ENCODE peak calls at places on chromosome 13, in four cellular contexts. Q is CD8-positive, alpha-beta T cell; D is AG09309; Z is GM23338. O is an unnamed sample.

GRCh38 chr13:66415444-66415843 is 814.7 kb downstream of the PCDH9 start:
- DNase-seq in Q (no peak), Z (no peak), D (no peak), O (no peak)

GRCh38 chr13:50131998-50132936 is 117.0 kb downstream of the KCNRG start:
- DNase-seq in Q (peak; percentile 22), D (no peak), Z (peak; percentile 78), O (no peak)

GRCh38 chr13:110964229-110965037 is 49.6 kb upstream of the ANKRD10 start:
- DNase-seq in Q (no peak), Z (no peak), D (no peak), O (no peak)

GRCh38 chr13:32284927-32285632 is 30.1 kb downstream of the ZAR1L start:
- DNase-seq in Q (no peak), Z (no peak), D (peak; percentile 20), O (peak; percentile 36)

GRCh38 chr13:21328836-21329477 is 130.1 kb downstream of the ZDHHC20 start:
- DNase-seq in Z (no peak), Q (no peak), D (no peak), O (no peak)

GRCh38 chr13:40640845-40641458 is 25.5 kb downstream of the FOXO1 start:
- DNase-seq in Q (no peak), D (no peak), Z (no peak), O (no peak)

GRCh38 chr13:110215606-110216005 is 91.4 kb downstream of the COL4A1 start:
- DNase-seq in D (no peak), Q (no peak), Z (no peak), O (no peak)

GRCh38 chr13:32940601-32941000 is 75.6 kb upstream of the KL start:
- DNase-seq in Q (no peak), D (no peak), Z (no peak), O (peak; percentile 36)

GRCh38 chr13:94210826-94211225 is 268.7 kb downstream of the DCT start:
- DNase-seq in D (no peak), Z (no peak), Q (no peak), O (no peak)

GRCh38 chr13:71625694-71626093 is 241.3 kb downstream of the DACH1 start:
- DNase-seq in Q (no peak), Z (no peak), D (no peak), O (no peak)

GRCh38 chr13:108214511-108215383 is 589 bp downstream of the LIG4 start:
- DNase-seq in Q (peak; percentile 7), D (no peak), Z (peak; percentile 60), O (no peak)

GRCh38 chr13:106561551-106562170 is 6.3 kb downstream of the ARGLU1 start:
- DNase-seq in Z (no peak), Q (peak; percentile 23), D (no peak), O (no peak)

GRCh38 chr13:99269627-99270252 is 11.6 kb upstream of the GPR18 start:
- DNase-seq in Q (peak; percentile 26), D (peak; percentile 40), Z (peak; percentile 41), O (peak; percentile 74)

GRCh38 chr13:50053844-50054243 is 38.6 kb downstream of the KCNRG start:
- DNase-seq in Q (no peak), Z (no peak), D (no peak), O (no peak)

GRCh38 chr13:32314968-32315254 is 252 bp downstream of the ZAR1L start:
- DNase-seq in Z (peak; percentile 85), Q (peak; percentile 68), D (no peak), O (peak; percentile 54)

GRCh38 chr13:106349080-106349841 is 186.2 kb downstream of the EFNB2 start:
- DNase-seq in D (no peak), Q (no peak), Z (peak; percentile 62), O (no peak)

GRCh38 chr13:35475131-35475959 is 1.1 kb downstream of the MAB21L1 start:
- DNase-seq in Z (peak; percentile 75), D (no peak), Q (no peak), O (peak; percentile 59)

GRCh38 chr13:113455384-113455783 is 2.1 kb upstream of the ADPRHL1 start:
- DNase-seq in Q (no peak), D (no peak), Z (no peak), O (no peak)

GRCh38 chr13:79837741-79838450 is 356.9 kb downstream of the NDFIP2 start:
- DNase-seq in D (peak; percentile 4), Q (no peak), Z (no peak), O (peak; percentile 58)

GRCh38 chr13:20206836-20207235 is 14.1 kb upstream of the GJB2 start:
- DNase-seq in Q (no peak), Z (no peak), D (no peak), O (no peak)

GRCh38 chr13:110396913-110397379 is 89.9 kb downstream of the COL4A2 start:
- DNase-seq in D (peak; percentile 100), Z (no peak), Q (no peak), O (peak; percentile 100)

GRCh38 chr13:24251525-24251924 is 57.9 kb upstream of the C1QTNF9 start:
- DNase-seq in Z (no peak), D (no peak), Q (peak; percentile 80), O (no peak)

GRCh38 chr13:20197361-20197834 is 4.7 kb upstream of the GJB2 start:
- DNase-seq in Z (peak; percentile 53), Q (peak; percentile 32), D (peak; percentile 16), O (peak; percentile 42)

GRCh38 chr13:89066868-89067466 is 1395.8 kb downstream of the SLITRK5 start:
- DNase-seq in Z (peak; percentile 84), D (no peak), Q (peak; percentile 26), O (peak; percentile 11)

GRCh38 chr13:100954430-100955361 is 280.1 kb upstream of the TMTC4 start:
- DNase-seq in D (no peak), Z (no peak), Q (no peak), O (no peak)

GRCh38 chr13:98394820-98395510 is 181.9 kb downstream of the STK24 start:
- DNase-seq in Z (no peak), D (no peak), Q (no peak), O (no peak)

GRCh38 chr13:91719033-91719432 is 320.6 kb downstream of the GPC5 start:
- DNase-seq in D (no peak), Z (no peak), Q (no peak), O (no peak)

GRCh38 chr13:34019870-34020269 is 201.9 kb downstream of the RFC3 start:
- DNase-seq in Q (no peak), D (no peak), Z (no peak), O (no peak)

GRCh38 chr13:34017231-34017630 is 199.3 kb downstream of the RFC3 start:
- DNase-seq in Q (no peak), Z (no peak), D (no peak), O (no peak)

GRCh38 chr13:34025746-34026145 is 207.8 kb downstream of the RFC3 start:
- DNase-seq in Q (no peak), D (peak; percentile 20), Z (no peak), O (peak; percentile 75)

GRCh38 chr13:34021619-34022018 is 203.7 kb downstream of the RFC3 start:
- DNase-seq in Q (no peak), Z (no peak), D (no peak), O (no peak)

GRCh38 chr13:34020388-34020787 is 202.4 kb downstream of the RFC3 start:
- DNase-seq in D (no peak), Q (no peak), Z (no peak), O (no peak)
- TF ChIP-seq CTCF in D (no peak), Q (no peak), Z (no peak), O (no peak)

GRCh38 chr13:26117620-26118019 is 65.8 kb upstream of the SHISA2 start:
- DNase-seq in Q (no peak), D (no peak), Z (no peak), O (no peak)

GRCh38 chr13:26111797-26112196 is 60.0 kb upstream of the SHISA2 start:
- DNase-seq in Q (no peak), D (no peak), Z (no peak), O (no peak)

DNA sequence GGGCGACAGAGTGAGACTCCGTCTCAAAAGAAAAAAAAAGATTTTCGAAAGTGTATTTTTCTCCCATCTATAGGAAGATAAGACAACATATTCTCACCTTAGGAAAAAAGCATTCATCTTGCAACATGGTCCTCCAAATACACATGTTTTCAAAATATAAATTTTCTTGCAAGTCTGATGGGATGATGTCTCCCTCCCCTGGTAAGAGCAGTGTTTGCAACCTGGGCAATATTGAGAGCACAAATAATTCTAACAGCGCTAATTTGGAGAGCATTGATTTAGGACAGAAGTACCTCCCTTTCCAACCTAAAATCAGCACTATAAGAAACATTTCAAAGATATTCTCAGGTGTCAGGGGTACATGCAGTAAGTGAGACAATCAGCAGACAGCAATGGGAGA is 61.0 kb upstream of the SHISA2 start:
- DNase-seq in Z (peak; percentile 48), D (no peak), Q (no peak), O (no peak)
- TF ChIP-seq CTCF in Z (peak; percentile 65), D (peak; percentile 35), Q (no peak), O (peak; percentile 25)

GRCh38 chr13:80975903-80976302 is 635.0 kb upstream of the SPRY2 start:
- DNase-seq in Q (no peak), D (no peak), Z (no peak), O (no peak)

GRCh38 chr13:80977168-80977567 is 636.2 kb upstream of the SPRY2 start:
- DNase-seq in Z (no peak), D (no peak), Q (no peak), O (no peak)

GRCh38 chr13:80973721-80974120 is 632.8 kb upstream of the SPRY2 start:
- DNase-seq in Z (no peak), D (no peak), Q (no peak), O (no peak)

DNA sequence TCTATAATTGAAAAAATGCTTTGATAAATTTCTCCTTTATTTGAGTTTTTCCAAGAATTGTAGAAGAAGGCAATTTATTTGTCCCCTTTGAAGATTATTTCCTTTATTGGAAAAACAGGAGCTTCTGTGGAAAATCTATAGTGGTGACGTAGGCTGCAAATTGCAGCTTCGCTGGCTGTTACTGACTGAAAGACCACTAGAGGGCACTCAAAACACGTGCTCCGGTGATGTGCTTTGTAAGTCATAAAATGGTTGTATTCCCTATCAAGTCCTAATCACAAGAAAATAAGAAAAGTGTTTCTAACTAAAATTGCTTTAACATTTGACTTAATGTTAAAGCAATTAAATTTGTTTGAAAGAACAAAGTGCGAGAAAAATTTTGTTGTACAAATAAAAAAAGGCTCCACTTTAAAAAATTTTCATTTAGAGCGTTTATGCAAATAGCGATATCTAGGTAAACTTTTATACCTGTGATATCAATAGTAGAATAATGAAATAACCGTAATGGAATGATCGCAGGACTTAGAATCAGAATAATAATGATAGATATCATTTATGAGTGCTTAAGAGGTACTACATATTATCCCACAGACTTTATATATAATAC is 638.2 kb upstream of the SPRY2 start:
- DNase-seq in Z (peak; percentile 78), Q (no peak), D (peak; percentile 14), O (peak; percentile 62)
- TF ChIP-seq CTCF in Z (peak; percentile 90), Q (peak; percentile 53), D (peak; percentile 75), O (peak; percentile 84)

DNA sequence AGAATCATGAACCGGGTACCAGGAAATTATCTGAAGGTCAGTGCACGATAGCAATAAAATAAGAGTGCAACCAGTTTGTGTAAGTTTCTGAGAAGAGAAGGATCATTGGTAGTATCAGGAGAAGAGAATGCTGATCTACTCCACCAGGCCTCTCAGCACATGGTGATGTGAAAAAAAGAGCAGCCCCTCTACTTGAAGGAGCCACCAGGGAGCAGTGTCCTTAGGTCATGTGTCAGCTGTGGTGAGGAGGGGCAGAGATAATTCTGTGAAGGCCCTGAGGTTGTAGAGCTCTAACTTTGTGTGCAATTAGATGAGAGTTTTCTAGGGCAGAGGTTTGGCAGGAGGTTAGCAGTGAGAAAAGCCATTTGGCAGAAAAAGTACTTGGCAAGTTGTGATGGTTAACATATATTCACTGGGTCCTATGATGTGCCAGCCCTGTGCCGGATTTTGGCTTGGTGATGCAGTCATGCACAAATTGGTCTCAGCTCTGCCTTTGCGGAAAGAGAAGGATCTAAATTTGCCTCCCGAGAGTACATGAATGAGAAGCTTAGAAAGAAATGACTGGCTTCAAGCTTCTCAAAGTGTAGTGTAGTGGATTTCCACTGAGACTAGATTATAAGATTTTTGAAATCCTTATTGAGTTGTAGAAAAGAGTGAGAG is 19.2 kb upstream of the ZC3H13 start:
- DNase-seq in D (no peak), Q (no peak), Z (peak; percentile 64), O (no peak)
- TF ChIP-seq CTCF in D (no peak), Q (no peak), Z (peak; percentile 60), O (no peak)

GRCh38 chr13:37960427-37960826 is 90.9 kb upstream of the TRPC4 start:
- DNase-seq in D (no peak), Z (peak; percentile 48), Q (no peak), O (no peak)
- TF ChIP-seq CTCF in D (peak; percentile 30), Z (peak; percentile 36), Q (no peak), O (peak; percentile 40)

O was measured in AG10803.